ENCODE peak calls at places on chromosomes 7 and 10, in six cellular contexts. P, O, K, F, L and W are unnamed samples.

GRCh38 chr10:26213157-26213780 is 3.3 kb upstream of the GAD2 start:
- DNase-seq in P (no peak), O (no peak), K (no peak), F (no peak), L (no peak), W (no peak)

GRCh38 chr10:11757452-11757819 is 15.3 kb downstream of the ECHDC3 start:
- DNase-seq in P (no peak), O (peak), K (no peak), F (peak), L (no peak), W (no peak)

GRCh38 chr7:42152353-42153205 is 84.4 kb downstream of the GLI3 start:
- DNase-seq in P (no peak), O (no peak), K (no peak), F (no peak), L (no peak), W (no peak)

GRCh38 chr7:33900501-33900900 is 4.8 kb upstream of the BMPER start:
- DNase-seq in P (no peak), O (no peak), K (no peak), F (no peak), L (no peak), W (no peak)

GRCh38 chr10:105989995-105990394 is 1174.5 kb downstream of the SORCS1 start:
- DNase-seq in P (no peak), O (no peak), K (no peak), F (no peak), L (no peak), W (no peak)

GRCh38 chr7:36192050-36192824 is 39.2 kb downstream of the EEPD1 start:
- DNase-seq in P (no peak), O (no peak), K (no peak), F (no peak), L (peak), W (no peak)

GRCh38 chr10:16304311-16304710 is 132.5 kb upstream of the PTER start:
- DNase-seq in P (no peak), O (no peak), K (no peak), F (no peak), L (no peak), W (no peak)

GRCh38 chr7:102005933-102006332 is 188.5 kb downstream of the CUX1 start:
- DNase-seq in P (no peak), O (no peak), K (no peak), F (no peak), L (no peak), W (no peak)

GRCh38 chr7:157250605-157251228 is 86.1 kb upstream of the DNAJB6 start:
- DNase-seq in P (peak), O (peak), K (peak), F (peak), L (no peak), W (peak)

GRCh38 chr10:95273393-95274312 is 17.1 kb downstream of the PDLIM1 start:
- DNase-seq in P (no peak), O (peak), K (no peak), F (peak), L (no peak), W (peak)

GRCh38 chr10:132395704-132396494 is 1.1 kb upstream of the PWWP2B start:
- DNase-seq in P (no peak), O (peak), K (no peak), F (peak), L (no peak), W (no peak)

GRCh38 chr7:39085590-39086049 is 107.9 kb downstream of the POU6F2 start:
- DNase-seq in P (no peak), O (no peak), K (no peak), F (no peak), L (no peak), W (no peak)

GRCh38 chr10:70803768-70804423 is 11.9 kb upstream of the SGPL1 start:
- DNase-seq in P (no peak), O (no peak), K (no peak), F (no peak), L (no peak), W (peak)

GRCh38 chr7:136030867-136031318 is 53.7 kb upstream of the MTPN start:
- DNase-seq in P (no peak), O (no peak), K (no peak), F (no peak), L (peak), W (no peak)

GRCh38 chr7:21996641-21997040 is 50.9 kb upstream of the CDCA7L start:
- DNase-seq in P (no peak), O (peak), K (no peak), F (no peak), L (no peak), W (no peak)

GRCh38 chr7:118590107-118590506 is 365.6 kb downstream of the ANKRD7 start:
- DNase-seq in P (peak), O (no peak), K (no peak), F (no peak), L (no peak), W (no peak)

GRCh38 chr7:147547252-147547897 is 1043.2 kb upstream of the C7orf33 start:
- DNase-seq in P (no peak), O (no peak), K (no peak), F (peak), L (no peak), W (no peak)

GRCh38 chr7:112876877-112877276 is 86.7 kb upstream of the TMEM168 start:
- DNase-seq in P (no peak), O (no peak), K (no peak), F (peak), L (no peak), W (no peak)

GRCh38 chr7:87413951-87414381 is 61.5 kb downstream of the ABCB4 start:
- DNase-seq in P (no peak), O (no peak), K (no peak), F (no peak), L (no peak), W (no peak)

GRCh38 chr10:103042129-103042528 is 124.0 kb downstream of the CNNM2 start:
- DNase-seq in P (no peak), O (no peak), K (no peak), F (no peak), L (no peak), W (no peak)

GRCh38 chr10:1182280-1183032 is 126.3 kb downstream of the WDR37 start:
- DNase-seq in P (no peak), O (no peak), K (no peak), F (no peak), L (no peak), W (no peak)

GRCh38 chr10:28370107-28370835 is 67.4 kb upstream of the MPP7 start:
- DNase-seq in P (no peak), O (no peak), K (no peak), F (no peak), L (no peak), W (no peak)

GRCh38 chr7:155509025-155509724 is 37.2 kb downstream of the CNPY1 start:
- DNase-seq in P (no peak), O (no peak), K (no peak), F (no peak), L (no peak), W (no peak)

GRCh38 chr7:155506854-155507337 is 39.5 kb downstream of the CNPY1 start:
- DNase-seq in P (no peak), O (no peak), K (no peak), F (no peak), L (no peak), W (no peak)

GRCh38 chr7:155510975-155511595 is 35.3 kb downstream of the CNPY1 start:
- DNase-seq in P (no peak), O (no peak), K (no peak), F (no peak), L (no peak), W (no peak)

GRCh38 chr7:155509725-155510551 is 36.4 kb downstream of the CNPY1 start:
- DNase-seq in P (no peak), O (no peak), K (no peak), F (no peak), L (no peak), W (no peak)

DNA sequence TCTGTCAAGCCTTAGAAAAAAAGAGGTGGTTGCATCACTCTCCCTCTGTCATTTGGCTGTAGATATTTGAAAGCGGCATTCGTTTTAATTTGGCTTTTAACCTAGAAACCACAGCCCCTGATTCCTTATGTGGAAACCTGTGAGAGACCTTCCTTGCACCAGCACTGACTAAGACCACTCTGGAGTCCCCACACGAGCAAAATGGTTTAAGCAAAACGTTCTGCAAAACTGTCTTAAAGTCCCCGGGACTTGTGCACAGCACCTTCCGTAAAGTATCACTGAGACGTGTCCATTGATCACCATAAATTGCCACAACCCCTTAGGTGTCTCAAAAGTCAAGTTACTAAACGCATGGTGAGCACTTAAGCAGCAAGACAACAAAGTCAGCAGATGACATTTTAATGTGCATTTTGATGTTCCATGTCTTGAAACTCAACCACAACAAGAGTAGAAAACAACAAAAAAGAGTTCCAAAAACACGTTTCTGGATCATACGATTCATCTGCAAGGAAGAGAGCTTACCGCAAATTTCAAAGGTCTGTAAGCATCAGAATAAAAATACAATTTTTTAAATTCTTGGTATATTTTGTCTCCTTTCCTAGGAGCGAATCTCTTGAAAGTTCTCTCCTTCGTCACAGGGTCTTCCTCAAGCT is 37.9 kb downstream of the CNPY1 start:
- DNase-seq in P (no peak), O (no peak), K (no peak), F (no peak), L (no peak), W (no peak)
- TF ChIP-seq POLR2AphosphoS5 in P (no peak), O (no peak), K (no peak), F (no peak), L (no peak), W (no peak)

DNA sequence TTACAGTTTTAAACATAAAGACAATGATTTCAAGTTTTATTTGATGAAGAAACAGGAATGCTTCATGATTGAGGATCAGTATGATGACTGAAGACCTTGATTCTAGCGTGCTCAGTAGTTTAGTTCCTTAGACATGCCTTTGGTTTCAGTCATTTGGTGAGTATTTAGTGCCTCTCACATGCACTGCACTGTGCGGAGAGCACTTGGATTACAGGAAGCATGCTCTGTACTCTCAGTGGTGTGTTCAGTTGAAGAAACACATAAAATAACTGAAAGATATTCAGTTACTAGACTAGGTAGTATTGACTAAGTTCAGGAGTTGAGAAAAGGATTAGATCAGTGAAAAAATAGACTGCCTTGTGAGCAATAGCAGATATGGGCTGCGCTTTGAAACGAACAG is 25.5 kb downstream of the RBM17 start:
- DNase-seq in P (no peak), O (no peak), K (no peak), F (no peak), L (no peak), W (no peak)
- H3K27ac ChIP-seq in P (no peak), O (peak), K (no peak), F (no peak), L (no peak), W (peak)

DNA sequence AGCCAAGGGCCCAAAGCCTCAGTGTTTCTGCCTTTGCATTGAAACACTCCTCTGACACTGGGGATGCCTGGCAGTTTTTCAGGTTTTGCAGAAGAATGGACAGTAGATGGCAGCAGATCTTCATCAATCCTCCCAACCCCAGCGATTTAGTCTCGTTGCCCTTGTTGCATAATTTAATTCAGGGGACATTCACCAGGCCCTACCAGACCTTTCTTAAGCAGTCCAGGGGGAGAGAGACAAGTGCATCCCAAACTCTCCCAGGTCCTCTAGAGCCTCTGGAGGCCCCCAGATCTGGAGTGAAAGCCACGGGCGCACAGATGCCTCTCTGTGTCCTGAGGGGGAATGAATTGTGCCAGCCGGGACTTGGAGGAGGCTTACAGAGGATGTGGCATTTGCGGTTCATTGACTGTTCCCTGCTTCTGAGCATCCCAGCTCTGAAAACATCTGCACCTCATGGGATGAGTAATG is 29.6 kb downstream of the MINDY4 start:
- DNase-seq in P (peak), O (peak), K (peak), F (peak), L (peak), W (peak)
- TF ChIP-seq POLR2AphosphoS5 in P (no peak), O (no peak), K (no peak), F (no peak), L (no peak), W (peak)

DNA sequence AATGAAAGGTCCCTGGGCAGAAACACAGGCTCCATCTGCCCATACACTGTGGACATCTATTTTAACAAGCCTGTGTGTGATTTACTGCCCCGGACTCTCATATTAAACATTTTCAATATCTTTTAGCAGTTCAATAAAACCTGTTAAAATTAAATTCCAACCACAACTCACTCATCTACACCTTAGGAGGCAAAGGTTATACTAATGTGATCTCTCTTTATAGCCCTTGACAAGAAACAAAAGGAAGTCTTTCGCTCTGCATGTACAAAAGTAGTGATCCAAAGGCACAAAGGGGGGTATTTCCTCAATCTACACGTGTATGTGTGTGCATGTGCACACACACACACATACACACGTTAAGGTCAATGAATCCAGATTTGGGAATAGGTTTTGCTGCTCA is 186.0 kb downstream of the PARD3 start:
- DNase-seq in P (no peak), O (no peak), K (no peak), F (no peak), L (no peak), W (no peak)
- H3K27ac ChIP-seq in P (no peak), O (no peak), K (no peak), F (no peak), L (no peak), W (no peak)

GRCh38 chr7:128827248-128827958 is 2.8 kb upstream of the FLNC start:
- DNase-seq in P (peak), O (peak), K (peak), F (no peak), L (no peak), W (no peak)

GRCh38 chr7:128829391-128830166 is 627 bp upstream of the FLNC start:
- DNase-seq in P (no peak), O (peak), K (peak), F (no peak), L (no peak), W (no peak)

GRCh38 chr7:128826916-128827247 is 3.3 kb upstream of the FLNC start:
- DNase-seq in P (no peak), O (no peak), K (no peak), F (no peak), L (no peak), W (no peak)

GRCh38 chr7:128826512-128826911 is 3.7 kb upstream of the FLNC start:
- DNase-seq in P (no peak), O (no peak), K (no peak), F (no peak), L (no peak), W (no peak)

GRCh38 chr7:128827971-128828711 is 2.1 kb upstream of the FLNC start:
- DNase-seq in P (peak), O (no peak), K (peak), F (peak), L (no peak), W (no peak)
- TF ChIP-seq POLR2AphosphoS5 in P (no peak), O (no peak), K (no peak), F (no peak), L (no peak), W (no peak)

GRCh38 chr10:126842836-126843235 is 62.4 kb upstream of the DOCK1 start:
- DNase-seq in P (no peak), O (no peak), K (no peak), F (no peak), L (no peak), W (no peak)
- H3K27ac ChIP-seq in P (no peak), O (no peak), K (no peak), F (no peak), L (no peak), W (no peak)

DNA sequence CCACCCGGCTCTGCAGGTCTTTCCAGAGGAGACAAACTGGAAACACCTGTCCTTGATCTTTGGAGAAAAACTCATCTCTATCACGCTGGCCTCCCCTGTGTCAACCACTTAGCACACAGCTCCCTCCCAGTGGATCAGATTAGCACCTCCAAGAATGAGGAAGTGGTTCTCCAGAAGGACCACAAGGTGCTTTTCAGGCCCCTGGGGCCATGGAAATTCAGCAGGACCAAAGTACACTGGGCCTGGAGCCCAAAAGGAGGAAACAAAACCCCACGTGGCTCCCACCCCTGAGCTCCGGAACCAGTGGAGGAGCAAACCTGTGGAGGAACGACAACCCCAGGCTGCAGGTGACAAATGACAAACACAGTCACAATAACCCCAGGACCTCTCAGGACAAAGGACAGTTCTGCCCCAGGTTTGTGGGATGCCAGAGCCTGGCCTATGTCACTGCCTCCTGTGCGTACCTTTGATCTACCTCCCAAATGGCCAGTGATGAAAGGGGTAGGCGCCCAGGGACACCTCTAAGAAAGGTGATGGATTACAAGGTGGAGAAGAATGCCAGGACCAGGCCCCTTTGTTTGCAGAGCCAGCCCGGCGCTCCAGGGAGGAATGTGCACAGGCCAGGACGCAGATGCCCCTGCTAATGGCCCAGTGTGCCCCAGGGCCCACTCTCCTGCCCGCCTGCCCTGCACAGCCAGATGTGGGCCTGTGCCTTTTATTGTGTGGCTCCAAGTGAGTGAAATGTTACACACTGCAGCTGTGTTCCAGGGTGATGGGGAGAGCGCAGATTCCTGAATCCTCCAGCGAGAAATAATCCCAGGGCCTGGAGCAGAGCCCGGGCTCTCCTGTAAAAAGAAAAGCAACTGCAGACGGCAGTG is 5.6 kb downstream of the TNS3 start:
- DNase-seq in P (peak), O (no peak), K (no peak), F (peak), L (no peak), W (no peak)
- TF ChIP-seq POLR2AphosphoS5 in P (no peak), O (no peak), K (peak), F (no peak), L (no peak), W (peak)

GRCh38 chr10:84424731-84425165 is 96.4 kb downstream of the CCSER2 start:
- DNase-seq in P (peak), O (peak), K (peak), F (peak), L (peak), W (no peak)
- H3K27ac ChIP-seq in P (no peak), O (peak), K (peak), F (peak), L (peak), W (peak)

GRCh38 chr7:20932785-20933184 is 146.1 kb upstream of the SP8 start:
- DNase-seq in P (no peak), O (no peak), K (no peak), F (no peak), L (no peak), W (no peak)
- TF ChIP-seq POLR2AphosphoS5 in P (no peak), O (no peak), K (no peak), F (no peak), L (no peak), W (no peak)